ENCODE peak calls at places on chromosomes 7 and 10, in four cellular contexts. E, J, N and X are unnamed samples.

GRCh38 chr7:78141533-78142281 is 343.1 kb downstream of the PHTF2 start:
- DNase-seq in E (no peak), J (no peak), N (peak), X (no peak)

GRCh38 chr7:101542527-101543241 is 86.4 kb downstream of the MYL10 start:
- DNase-seq in N (peak), E (no peak), J (peak), X (peak)

GRCh38 chr10:101144053-101144452 is 13.0 kb downstream of the TLX1 start:
- DNase-seq in E (no peak), J (no peak), N (no peak), X (no peak)

GRCh38 chr7:21923663-21924062 is 22.0 kb downstream of the CDCA7L start:
- DNase-seq in N (peak), E (no peak), J (no peak), X (no peak)

GRCh38 chr7:127689194-127689772 is 37.3 kb downstream of the SND1 start:
- DNase-seq in E (no peak), N (no peak), J (no peak), X (peak)

GRCh38 chr10:37856881-37857286 is 526 bp downstream of the ZNF248 start:
- DNase-seq in J (peak), N (no peak), E (no peak), X (no peak)

GRCh38 chr7:111098011-111098925 is 7.3 kb downstream of the LRRN3 start:
- DNase-seq in E (no peak), J (peak), N (no peak), X (no peak)

GRCh38 chr10:69630651-69631400 is 779 bp downstream of the FAM241B start:
- DNase-seq in E (no peak), J (no peak), N (no peak), X (peak)

GRCh38 chr10:13422800-13423199 is 74.7 kb upstream of the SEPHS1 start:
- DNase-seq in N (no peak), J (no peak), E (no peak), X (no peak)

GRCh38 chr7:100563809-100564400 is 9.8 kb downstream of the SAP25 start:
- DNase-seq in E (peak), N (peak), J (peak), X (peak)